ENCODE peak calls at places on chromosomes 16 and 17, in ten cellular contexts. A, D, O, P, N, F, T, M, R and V are unnamed samples.

GRCh38 chr17:17664073-17664470 is 17.2 kb upstream of the RAI1 start:
- DNase-seq in A (no peak), D (no peak), O (no peak), P (no peak), N (no peak), F (no peak), T (no peak), M (no peak), R (no peak), V (no peak)

GRCh38 chr16:81645303-81645702 is 133.8 kb upstream of the PLCG2 start:
- DNase-seq in A (peak; percentile 97), D (no peak), O (no peak), P (no peak), N (peak; percentile 96), F (no peak), T (no peak), M (no peak), R (no peak), V (no peak)

GRCh38 chr16:27769561-27770222 is 219.7 kb downstream of the KATNIP start:
- DNase-seq in A (peak; percentile 98), D (no peak), O (no peak), P (no peak), N (peak; percentile 82), F (no peak), T (no peak), M (no peak), R (no peak), V (no peak)

GRCh38 chr16:78505544-78506371 is 406.3 kb downstream of the WWOX start:
- DNase-seq in A (peak; percentile 25), D (no peak), O (peak; percentile 26), P (no peak), N (no peak), F (no peak), T (peak; percentile 56), M (no peak), R (peak; percentile 41), V (no peak)

GRCh38 chr16:85650864-85651811 is 37.6 kb downstream of the GINS2 start:
- DNase-seq in A (peak; percentile 32), D (no peak), O (no peak), P (no peak), N (no peak), F (no peak), T (peak; percentile 64), M (no peak), R (no peak), V (no peak)

GRCh38 chr17:62724398-62725146 is 83.5 kb downstream of the MARCHF10 start:
- DNase-seq in A (no peak), D (no peak), O (no peak), P (no peak), N (no peak), F (no peak), T (no peak), M (peak; percentile 79), R (peak; percentile 36), V (peak; percentile 79)

GRCh38 chr16:85204242-85205010 is 92.2 kb upstream of the CIBAR2 start:
- DNase-seq in A (peak; percentile 87), D (no peak), O (no peak), P (no peak), N (no peak), F (peak; percentile 50), T (no peak), M (no peak), R (no peak), V (no peak)

GRCh38 chr17:73503560-73503959 is 140.7 kb downstream of the SDK2 start:
- DNase-seq in A (no peak), D (no peak), O (no peak), P (no peak), N (no peak), F (no peak), T (no peak), M (no peak), R (no peak), V (no peak)

GRCh38 chr17:28810437-28810836 is 32.2 kb downstream of the FAM222B start:
- DNase-seq in A (no peak), D (no peak), O (no peak), P (no peak), N (no peak), F (no peak), T (no peak), M (peak; percentile 39), R (no peak), V (peak; percentile 38)

GRCh38 chr16:73186752-73187151 is 138.8 kb upstream of the ZFHX3 start:
- DNase-seq in A (no peak), D (no peak), O (no peak), P (no peak), N (no peak), F (no peak), T (no peak), M (no peak), R (no peak), V (no peak)

GRCh38 chr17:55580596-55581133 is 69.4 kb upstream of the SMIM36 start:
- DNase-seq in A (no peak), D (no peak), O (no peak), P (no peak), N (no peak), F (no peak), T (no peak), M (peak; percentile 43), R (no peak), V (peak; percentile 47)

GRCh38 chr17:4940625-4941021 is 555 bp downstream of the RNF167 start:
- DNase-seq in A (no peak), D (no peak), O (peak; percentile 39), P (peak; percentile 39), N (no peak), F (no peak), T (peak; percentile 48), M (no peak), R (peak; percentile 72), V (no peak)

GRCh38 chr16:51542856-51543510 is 391.9 kb upstream of the SALL1 start:
- DNase-seq in A (no peak), D (no peak), O (peak; percentile 18), P (no peak), N (no peak), F (no peak), T (no peak), M (no peak), R (no peak), V (no peak)

DNA sequence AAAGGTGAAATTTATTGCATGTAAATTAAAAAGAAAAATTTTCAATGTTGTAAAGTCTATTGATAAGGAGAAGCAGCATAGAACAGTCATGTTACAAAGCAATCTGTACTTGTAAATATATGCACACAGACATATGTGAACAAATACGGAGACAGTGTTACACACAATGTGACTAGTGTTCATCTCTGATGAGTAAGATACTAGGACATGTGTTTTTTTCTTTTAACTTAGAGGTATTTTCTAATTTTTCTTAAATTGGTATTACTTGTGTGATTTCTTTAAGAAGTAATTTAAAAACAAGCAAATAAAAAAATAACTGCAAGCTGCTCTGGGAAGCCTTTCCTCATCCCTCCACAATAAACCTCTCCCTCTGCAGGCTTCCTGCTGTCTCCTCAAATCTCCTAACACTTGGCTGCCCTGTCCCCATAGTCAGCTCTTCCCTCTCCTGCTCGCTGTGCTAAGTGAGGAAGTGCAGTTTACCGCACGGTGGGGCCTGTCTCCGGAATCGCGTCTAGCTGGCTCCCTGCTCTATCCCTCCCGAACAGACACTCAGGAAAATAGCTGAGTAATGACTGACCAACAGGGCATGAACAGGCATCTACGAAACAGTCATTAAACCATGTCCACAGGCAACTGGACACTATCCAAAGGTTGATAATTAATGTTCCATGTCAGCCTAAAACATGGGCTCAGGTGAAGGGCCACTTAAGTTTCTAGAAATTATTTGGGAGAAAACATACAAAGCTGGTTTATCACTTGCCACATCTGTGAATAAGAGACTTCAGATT is 35.9 kb downstream of the CMTM4 start:
- DNase-seq in A (peak; percentile 91), D (no peak), O (peak; percentile 45), P (peak; percentile 59), N (peak; percentile 85), F (peak; percentile 39), T (peak; percentile 73), M (no peak), R (peak; percentile 40), V (no peak)
- TF ChIP-seq CTCF in A (peak; percentile 32), D (no peak), O (peak; percentile 4), P (no peak), N (peak; percentile 44), F (peak; percentile 43), T (peak; percentile 24), M (no peak), R (no peak), V (no peak)

DNA sequence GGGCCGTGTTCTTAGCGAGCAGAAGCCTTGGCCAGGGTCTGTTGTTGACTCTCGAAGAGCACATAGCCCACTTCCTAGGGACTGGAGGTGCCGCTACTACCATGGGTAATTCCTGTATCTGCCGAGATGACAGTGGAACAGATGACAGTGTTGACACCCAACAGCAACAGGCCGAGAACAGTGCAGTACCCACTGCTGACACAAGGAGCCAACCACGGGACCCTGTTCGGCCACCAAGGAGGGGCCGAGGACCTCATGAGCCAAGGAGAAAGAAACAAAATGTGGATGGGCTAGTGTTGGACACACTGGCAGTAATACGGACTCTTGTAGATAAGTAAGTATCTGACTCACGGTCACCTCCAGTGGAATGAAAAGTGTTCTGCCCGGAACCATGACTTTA is 18.5 kb downstream of the RSPRY1 start:
- DNase-seq in A (no peak), D (no peak), O (peak; percentile 54), P (peak; percentile 9), N (no peak), F (no peak), T (no peak), M (no peak), R (no peak), V (no peak)
- TF ChIP-seq CTCF in A (no peak), D (no peak), O (no peak), P (peak; percentile 51), N (no peak), F (no peak), T (no peak), M (no peak), R (no peak), V (no peak)

DNA sequence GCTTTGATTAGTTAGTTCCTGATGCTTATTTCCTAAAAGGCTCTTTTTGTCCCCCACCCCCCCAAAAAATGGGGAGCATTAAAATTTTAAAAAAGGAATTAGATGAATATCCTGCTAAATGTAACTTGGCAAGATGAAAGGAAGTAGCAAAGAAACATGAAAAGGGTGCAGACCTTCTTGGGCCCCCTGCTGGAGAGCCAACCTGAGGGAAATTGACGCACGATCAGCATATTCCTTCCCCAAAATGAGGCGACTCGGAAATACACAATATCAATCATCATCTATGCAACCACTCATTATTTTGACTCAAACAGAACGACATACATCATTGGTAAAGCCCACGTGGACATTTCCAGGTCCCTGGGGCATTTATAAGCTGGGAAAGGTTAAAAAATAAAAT is 59.7 kb downstream of the GRIN2A start:
- DNase-seq in A (peak; percentile 42), D (no peak), O (peak; percentile 48), P (peak; percentile 30), N (no peak), F (no peak), T (no peak), M (no peak), R (no peak), V (no peak)
- TF ChIP-seq CTCF in A (peak; percentile 23), D (peak; percentile 35), O (peak; percentile 48), P (peak; percentile 51), N (peak; percentile 45), F (peak; percentile 53), T (no peak), M (peak; percentile 10), R (no peak), V (peak; percentile 6)

GRCh38 chr17:42743595-42744282 is 1.1 kb downstream of the EZH1 start:
- DNase-seq in A (no peak), D (no peak), O (peak; percentile 58), P (no peak), N (peak; percentile 4), F (no peak), T (no peak), M (no peak), R (no peak), V (no peak)
- TF ChIP-seq CTCF in A (no peak), D (no peak), O (no peak), P (no peak), N (peak; percentile 4), F (no peak), T (peak; percentile 5), M (no peak), R (no peak), V (no peak)